ENCODE peak calls at places on chromosomes 3 and 15, in four cellular contexts. D is WTC11, L is GM12878, Z is K562. B is an unnamed sample.

GRCh38 chr3:129239992-129240391 is 9.4 kb upstream of the COPG1 start:
- DNase-seq in L (no peak), Z (no peak), D (no peak), B (no peak)

GRCh38 chr15:73621286-73621826 is 11.8 kb downstream of the NPTN start:
- DNase-seq in Z (no peak), D (no peak), L (no peak), B (no peak)

GRCh38 chr15:58282060-58282708 is 144.0 kb downstream of the AQP9 start:
- DNase-seq in D (no peak), L (no peak), Z (peak), B (peak)

GRCh38 chr3:69934398-69934797 is 65.1 kb upstream of the SAMMSON start:
- DNase-seq in L (no peak), D (no peak), Z (no peak), B (no peak)

GRCh38 chr3:118688396-118688884 is 346.2 kb downstream of the IGSF11 start:
- DNase-seq in D (no peak), Z (no peak), L (no peak), B (no peak)

GRCh38 chr3:14148041-14148985 is 23.5 kb downstream of the TMEM43 start:
- DNase-seq in L (no peak), Z (peak), D (peak), B (peak)

GRCh38 chr3:197792019-197792647 is 1.1 kb downstream of the LRCH3 start:
- DNase-seq in D (no peak), L (no peak), Z (no peak), B (no peak)

GRCh38 chr3:8020459-8020858 is 481.2 kb upstream of the LMCD1 start:
- DNase-seq in L (no peak), D (no peak), Z (no peak), B (no peak)

GRCh38 chr15:74924525-74924924 is 13.3 kb downstream of the COX5A start:
- DNase-seq in D (no peak), Z (no peak), L (no peak), B (no peak)

GRCh38 chr3:182487621-182488020 is 305.7 kb upstream of the ATP11B start:
- DNase-seq in L (no peak), Z (no peak), D (no peak), B (no peak)

GRCh38 chr3:194003128-194004057 is 132.6 kb upstream of the HES1 start:
- DNase-seq in L (peak), Z (peak), D (peak), B (peak)

GRCh38 chr3:187738089-187738399 is 7.2 kb downstream of the BCL6 start:
- DNase-seq in D (no peak), L (no peak), Z (no peak), B (no peak)

GRCh38 chr3:161388860-161389259 is 17.5 kb upstream of the SPTSSB start:
- DNase-seq in L (no peak), Z (no peak), D (no peak), B (no peak)

GRCh38 chr3:127639173-127640030 is 10.4 kb downstream of the PODXL2 start:
- DNase-seq in L (no peak), D (no peak), Z (no peak), B (no peak)

GRCh38 chr3:69012836-69013255 is 638 bp downstream of the EOGT start:
- DNase-seq in D (peak), L (no peak), Z (no peak), B (peak)

GRCh38 chr3:197302696-197303341 is 4.4 kb upstream of the DLG1 start:
- DNase-seq in D (no peak), L (no peak), Z (no peak), B (peak)

GRCh38 chr15:29568840-29569532 is 253.3 kb downstream of the TJP1 start:
- DNase-seq in L (no peak), Z (no peak), D (peak), B (peak)

GRCh38 chr3:149129326-149130123 is at the start of gene HPS3:
- DNase-seq in L (peak), D (peak), Z (peak), B (peak)

GRCh38 chr3:194128202-194128907 is 7.6 kb upstream of the HES1 start:
- DNase-seq in Z (no peak), D (no peak), L (no peak), B (no peak)

GRCh38 chr15:59349715-59350420 is 22.8 kb downstream of the MYO1E start:
- DNase-seq in L (no peak), Z (peak), D (no peak), B (peak)

GRCh38 chr3:193731656-193732055 is 138.6 kb downstream of the OPA1 start:
- DNase-seq in Z (no peak), L (no peak), D (no peak), B (no peak)

GRCh38 chr3:66609660-66610547 is 109.1 kb upstream of the LRIG1 start:
- DNase-seq in L (no peak), D (peak), Z (no peak), B (no peak)

GRCh38 chr3:122082357-122082756 is 27.2 kb downstream of the CD86 start:
- DNase-seq in L (no peak), Z (no peak), D (no peak), B (no peak)

DNA sequence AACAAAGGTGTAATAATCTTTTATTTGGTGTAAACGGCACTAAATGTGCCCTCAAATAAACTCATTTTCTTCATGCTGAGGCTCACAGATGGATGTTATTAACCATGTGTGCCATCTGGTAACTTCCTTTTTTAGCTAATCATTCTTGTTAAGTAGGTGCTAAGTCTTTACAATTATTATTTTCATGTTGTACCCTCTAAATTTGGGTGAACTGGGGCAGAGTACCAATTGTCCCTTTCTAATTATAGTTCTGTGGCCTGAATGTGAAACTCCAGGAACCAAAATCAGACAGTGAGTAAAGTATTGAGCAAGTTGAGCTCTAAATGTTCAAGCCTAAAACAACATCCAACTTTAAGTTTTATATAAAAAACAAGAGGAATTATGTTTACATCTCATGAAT is 220.7 kb upstream of the CADM2 start:
- DNase-seq in D (no peak), Z (no peak), L (no peak), B (no peak)
- TF ChIP-seq TCF7 in D (no peak), Z (no peak), L (no peak), B (no peak)

GRCh38 chr3:54967586-54968244 is 39.9 kb upstream of the LRTM1 start:
- DNase-seq in L (no peak), D (no peak), Z (no peak), B (no peak)
- TF ChIP-seq TCF7 in L (no peak), D (no peak), Z (no peak), B (no peak)

GRCh38 chr15:66084704-66085103 is 168.8 kb downstream of the MEGF11 start:
- DNase-seq in D (no peak), L (no peak), Z (no peak), B (no peak)
- TF ChIP-seq TCF7 in D (no peak), L (no peak), Z (no peak), B (no peak)

GRCh38 chr15:97501291-97501690 is 459.2 kb upstream of the ARRDC4 start:
- DNase-seq in D (no peak), L (no peak), Z (no peak), B (no peak)

GRCh38 chr15:97504031-97504430 is 456.5 kb upstream of the ARRDC4 start:
- DNase-seq in Z (no peak), L (no peak), D (no peak), B (no peak)

GRCh38 chr15:97502038-97502437 is 458.5 kb upstream of the ARRDC4 start:
- DNase-seq in Z (no peak), D (no peak), L (no peak), B (no peak)
- TF ChIP-seq TCF7 in Z (no peak), D (no peak), L (no peak), B (no peak)

GRCh38 chr3:57948782-57949242 is 59.4 kb upstream of the FLNB start:
- DNase-seq in Z (no peak), D (no peak), L (no peak), B (peak)

GRCh38 chr3:57949344-57949743 is 58.9 kb upstream of the FLNB start:
- DNase-seq in Z (no peak), L (no peak), D (no peak), B (no peak)

GRCh38 chr3:57951106-57951882 is 56.9 kb upstream of the FLNB start:
- DNase-seq in Z (peak), L (no peak), D (no peak), B (peak)

GRCh38 chr3:57948080-57948671 is 60.0 kb upstream of the FLNB start:
- DNase-seq in Z (no peak), L (no peak), D (no peak), B (peak)

GRCh38 chr3:57949779-57950618 is 58.2 kb upstream of the FLNB start:
- DNase-seq in L (no peak), D (no peak), Z (no peak), B (peak)
- TF ChIP-seq TCF7 in L (no peak), D (no peak), Z (no peak), B (no peak)

DNA sequence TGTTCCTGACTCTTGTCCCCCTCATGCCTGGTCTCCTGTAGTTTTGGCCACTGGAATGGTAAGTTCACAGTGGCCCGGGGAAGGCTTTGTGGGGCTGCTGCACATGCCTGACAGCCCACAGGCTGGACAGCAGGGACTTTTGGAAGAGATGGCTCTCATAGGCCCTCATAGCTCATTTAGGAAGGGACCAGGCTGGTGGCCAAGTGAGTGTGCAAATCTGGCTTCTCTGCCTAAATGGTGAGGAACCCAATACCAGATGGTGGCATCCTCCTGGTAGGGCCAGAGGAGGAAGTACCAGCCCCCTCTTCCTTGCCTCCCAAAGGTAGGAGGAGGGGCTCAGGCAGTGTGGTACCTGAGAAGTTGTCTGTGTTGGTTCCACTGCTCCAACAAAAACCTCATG is 25.6 kb downstream of the ALPK3 start:
- DNase-seq in Z (no peak), L (no peak), D (no peak), B (no peak)
- TF ChIP-seq TCF7 in Z (no peak), L (no peak), D (no peak), B (no peak)

DNA sequence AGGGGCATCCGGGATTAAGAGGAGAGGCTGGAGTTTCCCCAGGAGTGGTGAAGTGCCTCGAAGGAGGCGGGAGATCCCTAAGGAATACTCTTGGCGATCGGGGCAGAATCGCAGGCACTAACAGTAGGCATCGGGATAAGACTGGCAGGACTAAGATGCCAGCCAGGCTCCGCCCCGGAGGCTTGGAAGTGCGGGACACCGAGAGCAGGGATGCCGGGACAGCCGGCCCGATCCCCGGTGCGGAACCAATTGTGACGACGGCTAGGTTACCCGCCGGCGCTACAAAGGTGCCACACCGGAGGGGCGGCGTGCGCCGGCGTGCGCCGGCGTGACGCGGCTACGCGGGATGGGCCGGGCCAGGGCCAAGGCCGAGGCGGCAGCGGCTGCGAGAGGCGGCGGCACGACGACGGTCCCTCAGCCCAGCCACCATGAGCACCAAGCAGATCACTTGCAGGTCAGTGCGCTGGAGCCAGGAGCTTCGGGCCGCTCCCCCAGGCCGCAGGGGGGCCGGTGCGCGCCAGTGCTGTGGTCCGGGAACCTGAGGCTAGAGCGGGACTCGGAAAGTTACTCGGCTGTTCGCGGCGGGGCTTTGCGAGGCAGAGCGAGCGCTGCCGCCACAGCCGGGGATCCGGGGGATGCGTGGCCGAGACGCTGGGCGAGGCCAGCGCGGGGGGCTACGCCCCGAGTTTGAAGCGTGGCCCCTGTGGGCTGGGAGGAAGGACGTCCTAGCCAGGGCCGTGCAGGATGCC is at the start of gene MKRN2:
- DNase-seq in Z (peak), L (peak), D (peak), B (peak)
- TF ChIP-seq TCF7 in Z (peak), L (no peak), D (peak), B (no peak)

GRCh38 chr3:112752092-112752512 is 94.6 kb downstream of the CD200R1L start:
- DNase-seq in Z (no peak), D (no peak), L (no peak), B (no peak)
- TF ChIP-seq TCF7 in Z (no peak), D (no peak), L (no peak), B (no peak)

DNA sequence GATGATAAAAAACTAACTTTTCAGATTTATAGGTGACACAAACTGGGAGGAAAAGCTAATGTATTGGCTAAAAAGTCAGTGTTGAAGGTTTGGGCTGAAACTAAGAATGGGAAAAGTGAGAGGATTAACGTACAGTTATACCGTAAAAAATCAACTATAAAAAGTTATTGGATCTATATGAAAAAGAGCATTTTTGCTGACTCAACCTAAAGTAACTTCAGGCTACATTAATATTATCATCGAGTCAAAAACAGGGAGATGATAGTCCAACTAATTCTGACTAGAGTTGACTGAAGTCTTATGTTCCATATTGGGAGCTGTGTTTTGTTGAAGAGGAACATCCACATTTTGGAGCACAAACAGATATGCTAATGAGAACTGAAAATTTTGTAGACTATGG is 19.9 kb downstream of the ZNF654 start:
- DNase-seq in Z (no peak), L (no peak), D (no peak), B (no peak)
- TF ChIP-seq TCF7 in Z (no peak), L (no peak), D (no peak), B (no peak)

DNA sequence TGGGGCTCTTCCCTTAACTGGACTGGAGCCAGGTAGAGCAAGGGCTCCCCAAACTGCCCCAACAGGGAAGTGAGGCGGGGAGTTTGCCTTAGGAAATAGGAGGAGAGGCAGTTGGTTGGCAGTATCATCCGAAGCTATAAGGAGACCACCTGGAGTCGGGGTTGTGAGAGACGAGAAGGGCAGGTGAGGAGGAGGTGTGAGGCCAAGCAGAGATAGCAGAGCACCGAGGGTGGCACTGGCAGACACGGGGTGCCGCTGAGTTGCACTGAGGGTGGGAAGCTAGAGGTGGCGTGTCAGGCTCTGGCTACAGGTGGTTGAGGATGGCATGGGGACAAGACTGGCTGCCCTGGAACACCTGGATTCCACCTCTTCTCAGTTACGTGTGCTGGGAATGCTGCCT is 17.2 kb downstream of the RASGRF1 start:
- DNase-seq in D (no peak), Z (no peak), L (no peak), B (no peak)
- TF ChIP-seq TCF7 in D (no peak), Z (no peak), L (no peak), B (no peak)